ENCODE peak calls at places on chromosomes 13 and 19, in four cellular contexts. Z, L, V and Y are unnamed samples.

GRCh38 chr13:39888865-39889810 is 233.7 kb downstream of the COG6 start:
- DNase-seq in Z (no peak), L (peak; percentile 59), V (no peak), Y (no peak)

GRCh38 chr19:34959021-34959420 is 5.0 kb downstream of the ZNF792 start:
- DNase-seq in Z (no peak), L (no peak), V (no peak), Y (no peak)

GRCh38 chr19:54523403-54523802 is 20.8 kb downstream of the LAIR2 start:
- DNase-seq in Z (no peak), L (peak; percentile 2), V (no peak), Y (no peak)

GRCh38 chr13:33639158-33639557 is 178.8 kb upstream of the RFC3 start:
- DNase-seq in Z (peak; percentile 74), L (peak; percentile 90), V (no peak), Y (no peak)

GRCh38 chr19:862529-863304 is 3.3 kb downstream of the CFD start:
- DNase-seq in Z (peak; percentile 85), L (peak; percentile 61), V (peak; percentile 92), Y (peak; percentile 67)

GRCh38 chr13:89163081-89163480 is 1491.9 kb downstream of the SLITRK5 start:
- DNase-seq in Z (no peak), L (peak; percentile 24), V (no peak), Y (no peak)

GRCh38 chr13:21463424-21463823 is 4.3 kb upstream of the ZDHHC20 start:
- DNase-seq in Z (no peak), L (no peak), V (no peak), Y (no peak)

GRCh38 chr13:73708393-73708985 is 425.7 kb downstream of the KLF12 start:
- DNase-seq in Z (no peak), L (peak; percentile 84), V (no peak), Y (peak; percentile 56)

GRCh38 chr19:49149652-49150105 is 5.5 kb downstream of the HRC start:
- DNase-seq in Z (peak; percentile 87), L (peak; percentile 94), V (peak; percentile 80), Y (no peak)

GRCh38 chr19:30584121-30584520 is 211.9 kb downstream of the ZNF536 start:
- DNase-seq in Z (no peak), L (no peak), V (no peak), Y (no peak)

GRCh38 chr19:33047422-33047821 is 17.3 kb downstream of the RHPN2 start:
- DNase-seq in Z (no peak), L (peak; percentile 38), V (peak; percentile 91), Y (no peak)

GRCh38 chr19:41956621-41957020 is 2.5 kb downstream of the RABAC1 start:
- DNase-seq in Z (no peak), L (no peak), V (no peak), Y (no peak)

GRCh38 chr13:28534801-28535200 is 39.9 kb upstream of the FLT1 start:
- DNase-seq in Z (no peak), L (no peak), V (no peak), Y (no peak)

GRCh38 chr13:80262051-80262695 is 78.8 kb downstream of the SPRY2 start:
- DNase-seq in Z (no peak), L (no peak), V (no peak), Y (no peak)

GRCh38 chr19:6708346-6708745 is 12.1 kb downstream of the C3 start:
- DNase-seq in Z (no peak), L (no peak), V (no peak), Y (no peak)

GRCh38 chr19:39398297-39398864 is 7.2 kb downstream of the MED29 start:
- DNase-seq in Z (peak; percentile 86), L (peak; percentile 75), V (no peak), Y (no peak)

GRCh38 chr13:80945328-80945727 is 604.4 kb upstream of the SPRY2 start:
- DNase-seq in Z (no peak), L (peak; percentile 15), V (peak; percentile 69), Y (no peak)

GRCh38 chr19:32858155-32858554 is 11.4 kb downstream of the SLC7A9 start:
- DNase-seq in Z (no peak), L (no peak), V (no peak), Y (no peak)

GRCh38 chr19:49019242-49019932 is 2.5 kb upstream of the LHB start:
- DNase-seq in Z (peak; percentile 90), L (peak; percentile 50), V (peak; percentile 86), Y (peak; percentile 54)

GRCh38 chr13:30002577-30002976 is 152.2 kb upstream of the UBL3 start:
- DNase-seq in Z (no peak), L (peak; percentile 32), V (no peak), Y (no peak)

GRCh38 chr19:17854061-17854460 is 5.6 kb upstream of the RPL18A start:
- DNase-seq in Z (no peak), L (no peak), V (no peak), Y (no peak)

GRCh38 chr19:10763828-10764339 is 46.0 kb downstream of the DNM2 start:
- DNase-seq in Z (no peak), L (no peak), V (no peak), Y (no peak)

GRCh38 chr13:83048419-83048818 is 833.9 kb downstream of the SLITRK1 start:
- DNase-seq in Z (no peak), L (peak; percentile 9), V (no peak), Y (no peak)

GRCh38 chr19:28466107-28467045 is 746.6 kb downstream of the UQCRFS1 start:
- DNase-seq in Z (peak; percentile 74), L (peak; percentile 67), V (peak; percentile 65), Y (no peak)

GRCh38 chr19:41699231-41699967 is 9.0 kb upstream of the CEACAM5 start:
- DNase-seq in Z (no peak), L (no peak), V (peak; percentile 20), Y (no peak)

GRCh38 chr19:47730910-47731309 is 14.4 kb upstream of the NOP53 start:
- DNase-seq in Z (no peak), L (no peak), V (no peak), Y (no peak)

GRCh38 chr13:104014803-104015645 is 948.8 kb upstream of the SLC10A2 start:
- DNase-seq in Z (no peak), L (peak; percentile 91), V (no peak), Y (no peak)

GRCh38 chr13:92355213-92355612 is 871.4 kb upstream of the GPC6 start:
- DNase-seq in Z (no peak), L (peak; percentile 84), V (peak; percentile 43), Y (no peak)

GRCh38 chr13:44780586-44781280 is 204.6 kb upstream of the TSC22D1 start:
- DNase-seq in Z (no peak), L (no peak), V (no peak), Y (no peak)

GRCh38 chr13:71067164-71067815 is 799.7 kb downstream of the DACH1 start:
- DNase-seq in Z (no peak), L (no peak), V (no peak), Y (no peak)

GRCh38 chr19:33830264-33830663 is 33.6 kb downstream of the KCTD15 start:
- DNase-seq in Z (no peak), L (no peak), V (no peak), Y (no peak)

DNA sequence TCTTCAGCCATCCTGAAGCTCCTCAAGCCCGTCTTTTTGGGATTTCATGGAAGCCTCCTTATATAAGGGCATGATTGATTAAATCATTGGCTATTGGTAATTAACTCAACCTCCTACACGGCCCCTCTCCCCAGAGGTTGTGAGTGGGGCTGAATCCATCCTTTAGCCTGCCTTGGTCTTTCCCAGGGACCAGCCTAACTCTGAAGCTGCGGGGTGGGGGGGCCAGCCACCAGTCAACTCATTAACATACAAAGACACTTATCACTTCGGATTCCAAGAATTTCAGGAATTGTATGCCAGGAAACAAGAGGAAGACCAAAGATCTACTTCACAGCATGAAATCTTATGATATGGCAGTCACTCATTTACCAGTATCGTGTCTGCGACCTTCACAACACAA is 9.9 kb downstream of the COL4A1 start:
- DNase-seq in Z (no peak), L (no peak), V (no peak), Y (no peak)
- H3K27ac ChIP-seq in Z (no peak overlapping the region), L (no peak overlapping the region), V (no peak overlapping the region), Y (no peak overlapping the region)

GRCh38 chr13:48573213-48573612 is 40.3 kb upstream of the RCBTB2 start:
- DNase-seq in Z (no peak), L (no peak), V (no peak), Y (no peak)
- H3K4me1 ChIP-seq in Z (peaks cover 54% of the 10 kb centered on the region), L (peaks cover 3% of the 10 kb centered on the region), V (no peaks in the 10 kb centered on the region), Y (peaks cover 8% of the 10 kb centered on the region)

GRCh38 chr13:95627590-95627989 is 16.9 kb downstream of the DZIP1 start:
- DNase-seq in Z (no peak), L (no peak), V (no peak), Y (no peak)
- H3K27ac ChIP-seq in Z (no peak overlapping the region), L (no peak overlapping the region), V (no peak overlapping the region), Y (no peak overlapping the region)

GRCh38 chr13:114095486-114095885 is 36.9 kb downstream of the RASA3 start:
- DNase-seq in Z (peak; percentile 25), L (no peak), V (no peak), Y (no peak)
- H3K4me1 ChIP-seq in Z (peaks cover 24% of the 10 kb centered on the region), L (peaks cover 24% of the 10 kb centered on the region), V (no peaks in the 10 kb centered on the region), Y (peaks cover 43% of the 10 kb centered on the region)

GRCh38 chr19:12778905-12779161 is 3.5 kb upstream of the HOOK2 start:
- DNase-seq in Z (no peak), L (no peak), V (no peak), Y (no peak)

GRCh38 chr19:12774588-12775555 is at the start of gene HOOK2:
- DNase-seq in Z (no peak), L (no peak), V (peak; percentile 98), Y (peak; percentile 49)

GRCh38 chr19:12777217-12778019 is 2.1 kb upstream of the HOOK2 start:
- DNase-seq in Z (peak; percentile 88), L (peak; percentile 84), V (peak; percentile 84), Y (peak; percentile 66)

GRCh38 chr19:12779162-12779993 is 4.0 kb upstream of the HOOK2 start:
- DNase-seq in Z (peak; percentile 79), L (peak; percentile 96), V (no peak), Y (no peak)

DNA sequence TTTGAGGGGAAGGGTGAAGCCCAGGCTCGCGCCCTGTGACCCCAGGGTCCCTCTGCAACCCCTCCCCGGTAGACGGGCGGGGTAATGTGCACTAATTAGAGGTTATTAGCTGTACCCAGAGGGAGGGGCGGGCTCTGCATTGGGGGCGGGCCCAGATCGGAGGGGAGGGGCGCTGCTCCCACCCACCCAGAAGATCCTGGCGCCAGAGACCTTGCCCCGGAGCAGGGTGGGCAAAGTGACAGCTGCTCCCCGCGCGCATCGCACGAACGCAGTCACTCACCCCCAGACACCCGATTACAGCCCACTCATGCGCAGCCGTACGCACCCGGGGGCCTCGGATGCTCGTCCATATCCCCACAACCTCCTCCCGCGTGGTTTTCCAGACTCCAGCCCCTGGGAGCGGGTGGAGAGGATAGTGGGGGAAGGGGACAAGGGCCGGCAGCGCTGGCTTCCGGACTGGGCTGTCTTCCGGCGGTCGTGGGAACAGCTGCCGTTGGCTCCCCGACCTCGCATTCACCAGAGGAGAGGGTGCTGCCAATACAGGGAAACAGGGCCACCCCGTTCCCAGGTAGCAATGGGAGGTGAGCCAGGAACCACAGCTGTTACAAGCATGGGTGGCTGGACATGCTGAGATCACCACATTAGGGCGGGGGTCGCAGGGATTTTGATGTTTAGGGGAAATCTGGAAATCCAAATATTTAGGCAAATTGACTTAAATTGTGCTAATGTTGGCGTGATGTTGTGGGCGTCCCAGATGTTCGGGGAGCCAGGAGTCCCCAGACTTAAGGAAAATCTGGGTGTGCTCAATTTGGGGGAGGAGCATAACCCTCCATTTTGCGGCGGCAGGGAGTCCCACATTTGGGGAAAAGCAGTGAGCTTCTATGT is 2.9 kb upstream of the HOOK2 start:
- DNase-seq in Z (peak; percentile 83), L (peak; percentile 93), V (peak; percentile 63), Y (peak; percentile 63)
- H3K27ac ChIP-seq in Z (peak overlapping the region; percentile 88), L (peak overlapping the region; percentile 32), V (no peak overlapping the region), Y (peak overlapping the region; percentile 91)

GRCh38 chr13:109745702-109746101 is 40.7 kb downstream of the IRS2 start:
- DNase-seq in Z (no peak), L (no peak), V (no peak), Y (no peak)
- H3K4me1 ChIP-seq in Z (no peaks in the 10 kb centered on the region), L (peaks cover 13% of the 10 kb centered on the region), V (peaks cover 4% of the 10 kb centered on the region), Y (peaks cover 3% of the 10 kb centered on the region)